ENCODE peak calls at places on chromosomes 12 and 14, in eight cellular contexts. J is CD8-positive, alpha-beta T cell; P is lower lobe of right lung; Y is tibial artery; B is suprapubic skin; U is HCT116; N is fibroblast of lung; V is ovary. S is an unnamed sample.
A peak's percentile ranks its signal among the peaks of the same experiment; 100 is the strongest.

GRCh38 chr12:70660620-70661219 is 23.5 kb upstream of the PTPRB start:
- DNase-seq in N (peak; percentile 37), U (peak; percentile 18), B (no peak), P (no peak), Y (no peak), V (no peak), J (no peak), S (no peak)

GRCh38 chr14:69056389-69056788 is 77.3 kb upstream of the ACTN1 start:
- DNase-seq in U (peak; percentile 6), V (no peak), J (no peak), P (no peak), N (peak; percentile 53), B (no peak), Y (no peak), S (no peak)

GRCh38 chr12:62537544-62537943 is 70.9 kb downstream of the MON2 start:
- DNase-seq in Y (peak; percentile 67), U (no peak), B (peak; percentile 71), V (peak; percentile 53), N (peak; percentile 85), J (no peak), P (no peak), S (no peak)

GRCh38 chr14:103169954-103170353 is 46.7 kb downstream of the TNFAIP2 start:
- DNase-seq in J (no peak), Y (no peak), B (no peak), P (no peak), N (no peak), U (no peak), V (no peak), S (no peak)

GRCh38 chr14:104665092-104665662 is 24.2 kb upstream of the INF2 start:
- DNase-seq in P (no peak), U (no peak), N (peak; percentile 29), B (no peak), V (no peak), J (no peak), Y (no peak), S (no peak)

GRCh38 chr14:72525087-72525909 is 368.6 kb downstream of the DPF3 start:
- DNase-seq in B (no peak), J (no peak), P (no peak), U (no peak), Y (no peak), N (no peak), V (no peak), S (no peak)

GRCh38 chr12:115916910-115917668 is 360.4 kb downstream of the MED13L start:
- DNase-seq in B (peak; percentile 83), V (peak; percentile 61), N (peak; percentile 8), Y (peak; percentile 70), U (peak; percentile 31), P (peak; percentile 76), J (peak; percentile 66), S (no peak)

GRCh38 chr12:49040364-49040855 is 20.2 kb downstream of the KMT2D start:
- DNase-seq in J (no peak), Y (no peak), V (peak; percentile 20), U (no peak), P (no peak), B (no peak), N (no peak), S (no peak)

GRCh38 chr14:101948666-101949205 is 15.6 kb upstream of the DYNC1H1 start:
- DNase-seq in V (no peak), N (no peak), J (no peak), Y (no peak), P (no peak), U (no peak), B (peak; percentile 84), S (no peak)

GRCh38 chr12:115337693-115338543 is 653.9 kb upstream of the TBX3 start:
- DNase-seq in V (no peak), J (no peak), U (peak; percentile 39), P (no peak), Y (peak; percentile 78), B (no peak), N (peak; percentile 93), S (no peak)

GRCh38 chr12:30694971-30695326 is 720 bp downstream of the IPO8 start:
- DNase-seq in B (no peak), V (peak; percentile 33), U (peak; percentile 21), P (peak; percentile 63), Y (peak; percentile 69), N (peak; percentile 36), J (no peak), S (no peak)

GRCh38 chr14:101507306-101508150 is 53.8 kb upstream of the DIO3 start:
- DNase-seq in N (no peak), J (no peak), Y (peak; percentile 51), V (no peak), B (peak; percentile 61), U (no peak), P (peak; percentile 31), S (no peak)

GRCh38 chr14:48970995-48971394 is 615.2 kb downstream of the RPS29 start:
- DNase-seq in J (no peak), N (no peak), B (no peak), P (no peak), V (no peak), U (no peak), Y (no peak), S (no peak)

GRCh38 chr12:107610030-107610859 is 75.4 kb upstream of the PWP1 start:
- DNase-seq in Y (no peak), J (no peak), B (no peak), U (no peak), P (no peak), N (peak; percentile 40), V (no peak), S (no peak)

GRCh38 chr12:116366456-116366776 is 88.9 kb upstream of the MED13L start:
- DNase-seq in B (no peak), Y (no peak), U (no peak), V (no peak), N (no peak), P (peak; percentile 63), J (no peak), S (no peak)

GRCh38 chr12:12392428-12392827 is 35.5 kb downstream of the BORCS5 start:
- DNase-seq in N (peak; percentile 36), Y (no peak), V (no peak), U (no peak), B (no peak), P (no peak), J (no peak), S (no peak)

DNA sequence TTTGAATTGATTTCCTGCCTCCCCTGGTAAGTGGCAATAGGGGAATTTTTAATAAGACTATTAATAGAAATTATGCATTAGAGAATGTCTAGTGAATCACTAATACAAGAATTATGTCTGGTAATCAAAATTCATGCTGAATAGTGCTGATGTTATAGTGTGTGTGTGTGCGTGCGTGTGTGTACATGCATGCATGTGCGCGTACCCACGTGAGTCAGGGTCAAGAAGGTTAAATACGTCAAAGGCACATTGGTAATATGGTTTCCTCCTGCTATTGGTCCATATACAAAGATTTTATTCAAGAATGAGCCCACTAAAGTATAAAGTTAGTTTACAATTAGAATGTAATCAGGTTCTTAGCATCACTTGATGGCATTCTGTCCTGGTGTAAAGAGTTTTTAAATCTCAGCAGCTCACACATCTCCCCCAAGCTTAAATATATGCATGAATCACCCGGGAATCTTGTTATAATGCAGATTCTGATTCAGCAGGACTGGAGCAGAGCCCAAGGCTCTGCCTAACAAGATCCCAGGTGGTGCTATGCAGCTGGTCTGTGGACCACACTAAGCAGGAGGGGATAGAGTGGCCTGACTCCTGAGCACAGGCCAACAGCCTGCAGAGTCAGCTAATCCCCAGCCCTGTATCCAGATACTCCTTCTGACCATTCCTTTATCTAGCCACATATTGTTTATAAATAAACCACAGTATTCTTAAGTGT is 43.9 kb downstream of the TTC9 start:
- DNase-seq in B (no peak), U (no peak), N (no peak), V (no peak), Y (no peak), P (no peak), J (no peak), S (no peak)
- H3K27me3 ChIP-seq in B (no peaks in the 10 kb centered on the region), U (no peaks in the 10 kb centered on the region), N (peaks cover 2% of the 10 kb centered on the region), V (no peaks in the 10 kb centered on the region), Y (no peaks in the 10 kb centered on the region), P (no peaks in the 10 kb centered on the region), J (no peaks in the 10 kb centered on the region), S (no peaks in the 10 kb centered on the region)

DNA sequence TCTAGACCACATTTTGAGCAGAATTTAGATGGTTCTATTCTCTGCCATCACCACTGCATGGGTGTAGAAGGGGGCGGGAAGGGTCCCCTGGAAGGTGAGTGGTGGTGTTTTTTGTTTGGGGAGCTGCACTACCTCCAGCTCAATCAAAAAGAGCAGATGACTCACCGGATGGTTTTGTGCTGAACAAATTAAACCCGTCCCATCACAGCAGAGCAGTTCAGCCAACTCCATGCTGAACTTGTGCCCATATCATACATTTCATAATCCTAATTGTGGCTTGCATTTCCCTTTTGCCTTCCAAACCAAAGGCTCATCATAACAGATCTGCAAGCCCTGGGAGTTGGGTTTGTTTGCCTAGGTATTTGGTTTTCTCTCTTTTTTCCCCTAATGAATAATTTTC is 53.0 kb upstream of the RPH3A start:
- DNase-seq in V (no peak), J (no peak), P (no peak), N (no peak), Y (no peak), B (no peak), U (no peak), S (no peak)
- H3K27ac ChIP-seq in V (no peak overlapping the region), J (no peak overlapping the region), P (no peak overlapping the region), N (no peak overlapping the region), Y (no peak overlapping the region), B (no peak overlapping the region), U (no peak overlapping the region), S (no peak overlapping the region)

GRCh38 chr12:28388879-28389278 is 198.6 kb downstream of the CCDC91 start:
- DNase-seq in V (no peak), N (no peak), U (no peak), Y (no peak), J (no peak), P (no peak), B (no peak), S (no peak)
- H3K4me3 ChIP-seq in V (no peak overlapping the region), N (no peak overlapping the region), U (no peak overlapping the region), Y (no peak overlapping the region), J (no peak overlapping the region), P (no peak overlapping the region), B (no peak overlapping the region), S (no peak overlapping the region)

GRCh38 chr14:28765907-28766504 is 581 bp upstream of the FOXG1 start:
- DNase-seq in V (no peak), P (peak; percentile 37), Y (no peak), J (no peak), N (no peak), U (no peak), B (no peak), S (no peak)
- H3K27me3 ChIP-seq in V (no peaks in the 10 kb centered on the region), P (peaks cover 93% of the 10 kb centered on the region), Y (peaks cover 3% of the 10 kb centered on the region), J (peaks cover 16% of the 10 kb centered on the region), N (peaks cover 62% of the 10 kb centered on the region), U (no peaks in the 10 kb centered on the region), B (peaks cover 100% of the 10 kb centered on the region), S (peaks cover 100% of the 10 kb centered on the region)

GRCh38 chr14:71143391-71144290 is 236.4 kb downstream of the PCNX1 start:
- DNase-seq in P (no peak), U (no peak), V (no peak), B (no peak), N (peak; percentile 34), Y (no peak), J (no peak), S (no peak)
- H3K27ac ChIP-seq in P (no peak overlapping the region), U (no peak overlapping the region), V (no peak overlapping the region), B (no peak overlapping the region), N (peak overlapping the region; percentile 19), Y (no peak overlapping the region), J (no peak overlapping the region), S (peak overlapping the region; percentile 6)